ENCODE peak calls at places on chromosomes 5 and 9, in five cellular contexts. X is psoas muscle, O is Peyer's patch, K is neuronal stem cell, I is hippocampal formation. R is an unnamed sample.

GRCh38 chr9:91481971-91482370 is 58.3 kb upstream of the NFIL3 start:
- DNase-seq in X (no peak), O (no peak), K (no peak), I (no peak), R (no peak)

GRCh38 chr9:15299374-15299939 is 7.6 kb downstream of the TTC39B start:
- DNase-seq in X (no peak), O (peak; percentile 64), K (no peak), I (no peak), R (no peak)

GRCh38 chr5:146699129-146699528 is 179.4 kb downstream of the PPP2R2B start:
- DNase-seq in X (no peak), O (no peak), K (no peak), I (no peak), R (no peak)

GRCh38 chr9:38240051-38240450 is 152.5 kb upstream of the ALDH1B1 start:
- DNase-seq in X (no peak), O (no peak), K (no peak), I (no peak), R (no peak)

GRCh38 chr5:65718576-65719310 is 3.2 kb downstream of the SGTB start:
- DNase-seq in X (no peak), O (no peak), K (no peak), I (no peak), R (no peak)

GRCh38 chr9:76759726-76760125 is 4.5 kb upstream of the PCA3 start:
- DNase-seq in X (no peak), O (peak; percentile 55), K (no peak), I (no peak), R (peak; percentile 18)

GRCh38 chr5:133831506-133832224 is 136.8 kb downstream of the C5orf15 start:
- DNase-seq in X (no peak), O (peak; percentile 43), K (no peak), I (no peak), R (no peak)

GRCh38 chr5:25418319-25418859 is 773.6 kb upstream of the CDH10 start:
- DNase-seq in X (no peak), O (no peak), K (no peak), I (no peak), R (no peak)

GRCh38 chr5:78364005-78364404 is 3.6 kb downstream of the SCAMP1 start:
- DNase-seq in X (no peak), O (no peak), K (no peak), I (no peak), R (no peak)

GRCh38 chr9:72424131-72424530 is 59.1 kb upstream of the ZFAND5 start:
- DNase-seq in X (no peak), O (no peak), K (no peak), I (no peak), R (no peak)

GRCh38 chr5:150513375-150514309 is 5.7 kb downstream of the NDST1 start:
- DNase-seq in X (peak; percentile 53), O (no peak), K (no peak), I (no peak), R (no peak)

GRCh38 chr5:72241346-72242003 is 78.6 kb downstream of the MRPS27 start:
- DNase-seq in X (no peak), O (no peak), K (no peak), I (peak; percentile 88), R (no peak)

GRCh38 chr5:128498844-128499455 is 39.1 kb downstream of the FBN2 start:
- DNase-seq in X (no peak), O (no peak), K (no peak), I (peak; percentile 2), R (no peak)

GRCh38 chr9:130417602-130418001 is 27.2 kb upstream of the ASS1 start:
- DNase-seq in X (peak; percentile 30), O (no peak), K (no peak), I (no peak), R (no peak)

GRCh38 chr5:175201393-175201792 is 242.6 kb downstream of the DRD1 start:
- DNase-seq in X (no peak), O (no peak), K (no peak), I (no peak), R (no peak)

GRCh38 chr9:133877967-133878366 is 114.2 kb downstream of the VAV2 start:
- DNase-seq in X (no peak), O (no peak), K (no peak), I (no peak), R (no peak)

GRCh38 chr9:32247173-32247572 is 137.3 kb upstream of the ACO1 start:
- DNase-seq in X (no peak), O (no peak), K (no peak), I (no peak), R (no peak)

GRCh38 chr5:91848453-91848852 is 465.3 kb upstream of the ARRDC3 start:
- DNase-seq in X (no peak), O (no peak), K (no peak), I (no peak), R (no peak)

GRCh38 chr9:131275332-131276106 is 791 bp downstream of the FAM78A start:
- DNase-seq in X (peak; percentile 85), O (peak; percentile 76), K (no peak), I (no peak), R (peak; percentile 49)

GRCh38 chr5:102758576-102758975 is 3.5 kb downstream of the PAM start:
- DNase-seq in X (no peak), O (no peak), K (no peak), I (no peak), R (no peak)

GRCh38 chr9:129333961-129334743 is 156.1 kb upstream of the IER5L start:
- DNase-seq in X (peak; percentile 92), O (peak; percentile 86), K (peak; percentile 80), I (peak; percentile 51), R (peak; percentile 82)

R was measured in transverse colon.